ENCODE peak calls at places on chromosomes 3 and 15, in nine cellular contexts. One of them, this sample, is unnamed.

GRCh38 chr3:182420741-182421140 is 372.6 kb upstream of the ATP11B start:
- DNase-seq in dermis blood vessel endothelial cell: no peak
- DNase-seq in posterior cingulate gyrus: no peak
- DNase-seq in AG08395: no peak
- DNase-seq in GM03348: no peak
- DNase-seq in GOT3: no peak
- DNase-seq in heart left ventricle: no peak
- DNase-seq in astrocyte of the hippocampus: no peak
- DNase-seq in NCI-H2029: no peak
- DNase-seq in this sample: no peak

GRCh38 chr3:140007081-140007480 is 72.1 kb downstream of the CLSTN2 start:
- DNase-seq in dermis blood vessel endothelial cell: no peak
- DNase-seq in posterior cingulate gyrus: no peak
- DNase-seq in AG08395: no peak
- DNase-seq in GM03348: no peak
- DNase-seq in GOT3: no peak
- DNase-seq in heart left ventricle: no peak
- DNase-seq in astrocyte of the hippocampus: no peak
- DNase-seq in NCI-H2029: no peak
- DNase-seq in this sample: no peak

GRCh38 chr3:63050548-63050947 is 175.3 kb upstream of the CADPS start:
- DNase-seq in dermis blood vessel endothelial cell: no peak
- DNase-seq in posterior cingulate gyrus: no peak
- DNase-seq in AG08395: no peak
- DNase-seq in GM03348: no peak
- DNase-seq in GOT3: no peak
- DNase-seq in heart left ventricle: no peak
- DNase-seq in astrocyte of the hippocampus: no peak
- DNase-seq in NCI-H2029: no peak
- DNase-seq in this sample: no peak

GRCh38 chr15:63763476-63764123 is 70.1 kb downstream of the HERC1 start:
- DNase-seq in dermis blood vessel endothelial cell: no peak
- DNase-seq in posterior cingulate gyrus: no peak
- DNase-seq in AG08395: peak
- DNase-seq in GM03348: peak
- DNase-seq in GOT3: no peak
- DNase-seq in heart left ventricle: no peak
- DNase-seq in astrocyte of the hippocampus: no peak
- DNase-seq in NCI-H2029: no peak
- DNase-seq in this sample: no peak

GRCh38 chr3:59127071-59127470 is 77.2 kb upstream of the CFAP20DC start:
- DNase-seq in dermis blood vessel endothelial cell: no peak
- DNase-seq in posterior cingulate gyrus: peak
- DNase-seq in AG08395: peak
- DNase-seq in GM03348: peak
- DNase-seq in GOT3: no peak
- DNase-seq in heart left ventricle: no peak
- DNase-seq in astrocyte of the hippocampus: peak
- DNase-seq in NCI-H2029: no peak
- DNase-seq in this sample: no peak

GRCh38 chr3:125116311-125117069 is 60.7 kb upstream of the HEG1 start:
- DNase-seq in dermis blood vessel endothelial cell: no peak
- DNase-seq in posterior cingulate gyrus: no peak
- DNase-seq in AG08395: peak
- DNase-seq in GM03348: peak
- DNase-seq in GOT3: no peak
- DNase-seq in heart left ventricle: peak
- DNase-seq in astrocyte of the hippocampus: peak
- DNase-seq in NCI-H2029: no peak
- DNase-seq in this sample: no peak

GRCh38 chr3:60365360-60365759 is 885.9 kb downstream of the FHIT start:
- DNase-seq in dermis blood vessel endothelial cell: no peak
- DNase-seq in posterior cingulate gyrus: no peak
- DNase-seq in AG08395: no peak
- DNase-seq in GM03348: peak
- DNase-seq in GOT3: no peak
- DNase-seq in heart left ventricle: no peak
- DNase-seq in astrocyte of the hippocampus: no peak
- DNase-seq in NCI-H2029: no peak
- DNase-seq in this sample: no peak

GRCh38 chr3:13846238-13846637 is 33.6 kb downstream of the WNT7A start:
- DNase-seq in dermis blood vessel endothelial cell: no peak
- DNase-seq in posterior cingulate gyrus: no peak
- DNase-seq in AG08395: no peak
- DNase-seq in GM03348: no peak
- DNase-seq in GOT3: no peak
- DNase-seq in heart left ventricle: no peak
- DNase-seq in astrocyte of the hippocampus: no peak
- DNase-seq in NCI-H2029: no peak
- DNase-seq in this sample: no peak

GRCh38 chr3:160162440-160162839 is 62.8 kb upstream of the C3orf80 start:
- DNase-seq in dermis blood vessel endothelial cell: no peak
- DNase-seq in posterior cingulate gyrus: no peak
- DNase-seq in AG08395: no peak
- DNase-seq in GM03348: no peak
- DNase-seq in GOT3: no peak
- DNase-seq in heart left ventricle: no peak
- DNase-seq in astrocyte of the hippocampus: peak
- DNase-seq in NCI-H2029: no peak
- DNase-seq in this sample: no peak

GRCh38 chr3:52117537-52117936 is 36.7 kb downstream of the POC1A start:
- DNase-seq in dermis blood vessel endothelial cell: no peak
- DNase-seq in posterior cingulate gyrus: no peak
- DNase-seq in AG08395: no peak
- DNase-seq in GM03348: no peak
- DNase-seq in GOT3: no peak
- DNase-seq in heart left ventricle: no peak
- DNase-seq in astrocyte of the hippocampus: no peak
- DNase-seq in NCI-H2029: no peak
- DNase-seq in this sample: no peak

GRCh38 chr3:189664311-189664710 is 33.1 kb downstream of the TP63 start:
- DNase-seq in dermis blood vessel endothelial cell: no peak
- DNase-seq in posterior cingulate gyrus: no peak
- DNase-seq in AG08395: peak
- DNase-seq in GM03348: peak
- DNase-seq in GOT3: peak
- DNase-seq in heart left ventricle: no peak
- DNase-seq in astrocyte of the hippocampus: peak
- DNase-seq in NCI-H2029: no peak
- DNase-seq in this sample: no peak

GRCh38 chr15:33735637-33736247 is 232.6 kb upstream of the CHRM5 start:
- DNase-seq in dermis blood vessel endothelial cell: peak
- DNase-seq in posterior cingulate gyrus: no peak
- DNase-seq in AG08395: peak
- DNase-seq in GM03348: peak
- DNase-seq in GOT3: no peak
- DNase-seq in heart left ventricle: no peak
- DNase-seq in astrocyte of the hippocampus: peak
- DNase-seq in NCI-H2029: no peak
- DNase-seq in this sample: no peak

GRCh38 chr3:96843505-96844203 is 29.3 kb downstream of the EPHA6 start:
- DNase-seq in dermis blood vessel endothelial cell: no peak
- DNase-seq in posterior cingulate gyrus: no peak
- DNase-seq in AG08395: no peak
- DNase-seq in GM03348: no peak
- DNase-seq in GOT3: no peak
- DNase-seq in heart left ventricle: no peak
- DNase-seq in astrocyte of the hippocampus: no peak
- DNase-seq in NCI-H2029: no peak
- DNase-seq in this sample: no peak

GRCh38 chr3:15271785-15272381 is 60.5 kb downstream of the SH3BP5 start:
- DNase-seq in dermis blood vessel endothelial cell: no peak
- DNase-seq in posterior cingulate gyrus: no peak
- DNase-seq in AG08395: no peak
- DNase-seq in GM03348: no peak
- DNase-seq in GOT3: no peak
- DNase-seq in heart left ventricle: peak
- DNase-seq in astrocyte of the hippocampus: no peak
- DNase-seq in NCI-H2029: no peak
- DNase-seq in this sample: no peak

GRCh38 chr15:35755237-35755802 is 209.4 kb upstream of the DPH6 start:
- DNase-seq in dermis blood vessel endothelial cell: no peak
- DNase-seq in posterior cingulate gyrus: no peak
- DNase-seq in AG08395: no peak
- DNase-seq in GM03348: no peak
- DNase-seq in GOT3: no peak
- DNase-seq in heart left ventricle: no peak
- DNase-seq in astrocyte of the hippocampus: no peak
- DNase-seq in NCI-H2029: no peak
- DNase-seq in this sample: no peak

GRCh38 chr15:70762469-70763119 is 764 bp downstream of the UACA start:
- DNase-seq in dermis blood vessel endothelial cell: peak
- DNase-seq in posterior cingulate gyrus: no peak
- DNase-seq in AG08395: peak
- DNase-seq in GM03348: peak
- DNase-seq in GOT3: no peak
- DNase-seq in heart left ventricle: peak
- DNase-seq in astrocyte of the hippocampus: peak
- DNase-seq in NCI-H2029: no peak
- DNase-seq in this sample: no peak

GRCh38 chr3:63809607-63810006 is 9.5 kb upstream of the C3orf49 start:
- DNase-seq in dermis blood vessel endothelial cell: peak
- DNase-seq in posterior cingulate gyrus: no peak
- DNase-seq in AG08395: no peak
- DNase-seq in GM03348: peak
- DNase-seq in GOT3: no peak
- DNase-seq in heart left ventricle: no peak
- DNase-seq in astrocyte of the hippocampus: no peak
- DNase-seq in NCI-H2029: no peak
- DNase-seq in this sample: no peak

GRCh38 chr15:36694574-36694973 is 115.1 kb downstream of the CDIN1 start:
- DNase-seq in dermis blood vessel endothelial cell: no peak
- DNase-seq in posterior cingulate gyrus: no peak
- DNase-seq in AG08395: no peak
- DNase-seq in GM03348: no peak
- DNase-seq in GOT3: no peak
- DNase-seq in heart left ventricle: no peak
- DNase-seq in astrocyte of the hippocampus: no peak
- DNase-seq in NCI-H2029: no peak
- DNase-seq in this sample: no peak

GRCh38 chr3:4996223-4996765 is 17.1 kb downstream of the BHLHE40 start:
- DNase-seq in dermis blood vessel endothelial cell: no peak
- DNase-seq in posterior cingulate gyrus: no peak
- DNase-seq in AG08395: no peak
- DNase-seq in GM03348: no peak
- DNase-seq in GOT3: no peak
- DNase-seq in heart left ventricle: no peak
- DNase-seq in astrocyte of the hippocampus: no peak
- DNase-seq in NCI-H2029: no peak
- DNase-seq in this sample: no peak

GRCh38 chr3:192848371-192849233 is 69.1 kb downstream of the MB21D2 start:
- DNase-seq in dermis blood vessel endothelial cell: no peak
- DNase-seq in posterior cingulate gyrus: no peak
- DNase-seq in AG08395: no peak
- DNase-seq in GM03348: no peak
- DNase-seq in GOT3: no peak
- DNase-seq in heart left ventricle: no peak
- DNase-seq in astrocyte of the hippocampus: no peak
- DNase-seq in NCI-H2029: no peak
- DNase-seq in this sample: no peak

GRCh38 chr3:126288314-126288713 is 68.9 kb downstream of the KLF15 start:
- DNase-seq in dermis blood vessel endothelial cell: peak
- DNase-seq in posterior cingulate gyrus: peak
- DNase-seq in AG08395: no peak
- DNase-seq in GM03348: no peak
- DNase-seq in GOT3: no peak
- DNase-seq in heart left ventricle: no peak
- DNase-seq in astrocyte of the hippocampus: no peak
- DNase-seq in NCI-H2029: no peak
- DNase-seq in this sample: no peak

GRCh38 chr3:108202080-108202479 is 20.1 kb downstream of the IFT57 start:
- DNase-seq in dermis blood vessel endothelial cell: no peak
- DNase-seq in posterior cingulate gyrus: no peak
- DNase-seq in AG08395: peak
- DNase-seq in GM03348: no peak
- DNase-seq in GOT3: no peak
- DNase-seq in heart left ventricle: no peak
- DNase-seq in astrocyte of the hippocampus: peak
- DNase-seq in NCI-H2029: no peak
- DNase-seq in this sample: no peak

GRCh38 chr3:14861451-14862302 is 42.9 kb downstream of the FGD5 start:
- DNase-seq in dermis blood vessel endothelial cell: no peak
- DNase-seq in posterior cingulate gyrus: peak
- DNase-seq in AG08395: no peak
- DNase-seq in GM03348: no peak
- DNase-seq in GOT3: no peak
- DNase-seq in heart left ventricle: no peak
- DNase-seq in astrocyte of the hippocampus: no peak
- DNase-seq in NCI-H2029: no peak
- DNase-seq in this sample: no peak

GRCh38 chr15:101322849-101323477 is 27.9 kb upstream of the SNRPA1 start:
- DNase-seq in dermis blood vessel endothelial cell: no peak
- DNase-seq in posterior cingulate gyrus: no peak
- DNase-seq in AG08395: no peak
- DNase-seq in GM03348: no peak
- DNase-seq in GOT3: no peak
- DNase-seq in heart left ventricle: no peak
- DNase-seq in astrocyte of the hippocampus: no peak
- DNase-seq in NCI-H2029: no peak
- DNase-seq in this sample: no peak

GRCh38 chr15:29570931-29571727 is 251.1 kb downstream of the TJP1 start:
- DNase-seq in dermis blood vessel endothelial cell: peak
- DNase-seq in posterior cingulate gyrus: peak
- DNase-seq in AG08395: no peak
- DNase-seq in GM03348: peak
- DNase-seq in GOT3: no peak
- DNase-seq in heart left ventricle: no peak
- DNase-seq in astrocyte of the hippocampus: peak
- DNase-seq in NCI-H2029: no peak
- DNase-seq in this sample: no peak

GRCh38 chr15:59053482-59053881 is 51.5 kb upstream of the CCNB2 start:
- DNase-seq in dermis blood vessel endothelial cell: no peak
- DNase-seq in posterior cingulate gyrus: no peak
- DNase-seq in AG08395: no peak
- DNase-seq in GM03348: no peak
- DNase-seq in GOT3: no peak
- DNase-seq in heart left ventricle: no peak
- DNase-seq in astrocyte of the hippocampus: no peak
- DNase-seq in NCI-H2029: no peak
- DNase-seq in this sample: no peak

GRCh38 chr15:83571820-83572707 is 81.9 kb upstream of the ADAMTSL3 start:
- DNase-seq in dermis blood vessel endothelial cell: peak
- DNase-seq in posterior cingulate gyrus: no peak
- DNase-seq in AG08395: peak
- DNase-seq in GM03348: peak
- DNase-seq in GOT3: no peak
- DNase-seq in heart left ventricle: no peak
- DNase-seq in astrocyte of the hippocampus: peak
- DNase-seq in NCI-H2029: no peak
- DNase-seq in this sample: no peak

This sample was measured in NCI-H1694.